ENCODE peak calls at places on chromosomes 13 and 19, in six cellular contexts. Y, L, Z, O, D and W are unnamed samples.

GRCh38 chr19:6273701-6274601 is 5.8 kb downstream of the MLLT1 start:
- DNase-seq in Y (no peak), D (no peak), L (peak; percentile 90), Z (peak; percentile 93), O (no peak), W (no peak)

GRCh38 chr19:34173145-34173956 is 1.0 kb downstream of the LSM14A start:
- DNase-seq in L (no peak), Y (peak; percentile 15), O (peak; percentile 41), Z (peak; percentile 74), D (peak; percentile 33), W (no peak)

GRCh38 chr19:50724522-50725217 is 1.5 kb downstream of the CLEC11A start:
- DNase-seq in D (peak; percentile 99), Z (peak; percentile 99), Y (peak; percentile 98), L (peak; percentile 82), O (peak; percentile 99), W (peak; percentile 99)

GRCh38 chr13:43268632-43269031 is 245.2 kb downstream of the DNAJC15 start:
- DNase-seq in Z (no peak), Y (no peak), L (no peak), O (no peak), D (no peak), W (no peak)

GRCh38 chr13:32883501-32883900 is 132.7 kb upstream of the KL start:
- DNase-seq in O (no peak), Y (no peak), D (no peak), Z (no peak), L (no peak), W (no peak)

GRCh38 chr13:39244561-39245230 is 206.4 kb downstream of the NHLRC3 start:
- DNase-seq in O (no peak), D (no peak), Y (peak; percentile 1), L (no peak), Z (no peak), W (no peak)

GRCh38 chr13:30745917-30746686 is 10.8 kb downstream of the ALOX5AP start:
- DNase-seq in D (no peak), Y (no peak), L (no peak), O (no peak), Z (peak; percentile 63), W (no peak)

GRCh38 chr13:32586022-32586900 is at the start of gene PDS5B:
- DNase-seq in D (peak; percentile 96), L (peak; percentile 63), Z (peak; percentile 97), O (peak; percentile 95), Y (peak; percentile 88), W (peak; percentile 96)

GRCh38 chr19:4328243-4328990 is 10.2 kb downstream of the STAP2 start:
- DNase-seq in Z (peak; percentile 97), L (no peak), O (peak; percentile 95), Y (peak; percentile 91), D (peak; percentile 100), W (peak; percentile 99)

GRCh38 chr19:14544977-14545715 is 15.8 kb downstream of the TECR start:
- DNase-seq in O (no peak), Y (no peak), L (no peak), D (no peak), Z (peak; percentile 94), W (no peak)

GRCh38 chr13:53946500-53946899 is 917.9 kb downstream of the OLFM4 start:
- DNase-seq in L (no peak), D (no peak), Z (no peak), Y (no peak), O (no peak), W (no peak)

GRCh38 chr19:38194061-38194701 is 29.8 kb downstream of the DPF1 start:
- DNase-seq in Y (no peak), O (no peak), L (no peak), Z (no peak), D (no peak), W (no peak)

GRCh38 chr13:32150794-32151193 is 119.2 kb downstream of the FRY start:
- DNase-seq in L (no peak), D (no peak), O (no peak), Z (no peak), Y (no peak), W (no peak)

GRCh38 chr13:42973581-42973980 is 18.5 kb downstream of the EPSTI1 start:
- DNase-seq in Y (no peak), Z (no peak), L (no peak), O (no peak), D (no peak), W (no peak)